ENCODE peak calls at places on chromosome 7, in five cellular contexts. M, R, E, C and S are unnamed samples. For H3K9me3, the result is how much of the 10 kb centered on the place peaks cover.

GRCh38 chr7:106356-106755 is 86.0 kb upstream of the FAM20C start:
- DNase-seq in M (no peak), R (no peak), E (no peak), C (no peak), S (no peak)

GRCh38 chr7:48094861-48095293 is 5.8 kb downstream of the UPP1 start:
- DNase-seq in M (no peak), R (no peak), E (no peak), C (no peak), S (no peak)

GRCh38 chr7:135164357-135165021 is 6.0 kb downstream of the CYREN start:
- DNase-seq in M (no peak), R (no peak), E (peak), C (no peak), S (peak)

GRCh38 chr7:29274156-29275017 is 79.8 kb downstream of the CHN2 start:
- DNase-seq in M (no peak), R (no peak), E (no peak), C (no peak), S (no peak)

GRCh38 chr7:124263232-124263827 is 230.5 kb upstream of the TMEM229A start:
- DNase-seq in M (no peak), R (no peak), E (no peak), C (peak), S (peak)

GRCh38 chr7:92641921-92642511 is 51.8 kb upstream of the FAM133B start:
- DNase-seq in M (no peak), R (no peak), E (no peak), C (no peak), S (no peak)

GRCh38 chr7:86980223-86980622 is 79.2 kb downstream of the ELAPOR2 start:
- DNase-seq in M (peak), R (no peak), E (no peak), C (no peak), S (no peak)

GRCh38 chr7:112500619-112501018 is 19.8 kb downstream of the LSMEM1 start:
- DNase-seq in M (no peak), R (no peak), E (no peak), C (no peak), S (no peak)

GRCh38 chr7:1666251-1666778 is 3.8 kb upstream of the ELFN1 start:
- DNase-seq in M (no peak), R (no peak), E (peak), C (no peak), S (peak)

GRCh38 chr7:73904219-73905136 is 43.5 kb downstream of the TMEM270 start:
- DNase-seq in M (no peak), R (no peak), E (peak), C (no peak), S (peak)

GRCh38 chr7:5408777-5409176 is 14.9 kb downstream of the TNRC18 start:
- DNase-seq in M (no peak), R (no peak), E (no peak), C (no peak), S (no peak)

GRCh38 chr7:539731-540411 is 20.2 kb upstream of the PDGFA start:
- DNase-seq in M (peak), R (no peak), E (no peak), C (no peak), S (no peak)

GRCh38 chr7:37916673-37917660 is at the start of gene SFRP4:
- DNase-seq in M (peak), R (peak), E (peak), C (peak), S (peak)

GRCh38 chr7:140045697-140046096 is 17.1 kb downstream of the PARP12 start:
- DNase-seq in M (no peak), R (no peak), E (no peak), C (no peak), S (no peak)

GRCh38 chr7:143042821-143043271 is 9.3 kb upstream of the OR6V1 start:
- DNase-seq in M (no peak), R (no peak), E (no peak), C (no peak), S (no peak)

GRCh38 chr7:107856806-107857540 is 34.0 kb upstream of the DLD start:
- DNase-seq in M (peak), R (no peak), E (no peak), C (no peak), S (no peak)

GRCh38 chr7:83446126-83446675 is 202.7 kb downstream of the SEMA3E start:
- DNase-seq in M (no peak), R (no peak), E (no peak), C (no peak), S (no peak)

GRCh38 chr7:38929460-38930171 is 20.6 kb upstream of the VPS41 start:
- DNase-seq in M (no peak), R (no peak), E (no peak), C (no peak), S (no peak)

GRCh38 chr7:139777304-139777890 is 401 bp downstream of the HIPK2 start:
- DNase-seq in M (peak), R (no peak), E (peak), C (peak), S (no peak)

GRCh38 chr7:51315393-51316261 is 982 bp downstream of the COBL start:
- DNase-seq in M (peak), R (no peak), E (peak), C (no peak), S (peak)

GRCh38 chr7:74271742-74272141 is 17.5 kb upstream of the CLIP2 start:
- DNase-seq in M (peak), R (no peak), E (no peak), C (peak), S (no peak)

GRCh38 chr7:105388373-105389089 is at the start of gene SRPK2:
- DNase-seq in M (peak), R (no peak), E (peak), C (peak), S (peak)

GRCh38 chr7:95609277-95609971 is 13.1 kb upstream of the PDK4 start:
- DNase-seq in M (peak), R (peak), E (no peak), C (no peak), S (no peak)

GRCh38 chr7:157690833-157691382 is 354.1 kb downstream of the DNAJB6 start:
- DNase-seq in M (peak), R (no peak), E (peak), C (no peak), S (peak)

GRCh38 chr7:122166708-122167107 is 22.7 kb upstream of the AASS start:
- DNase-seq in M (no peak), R (no peak), E (no peak), C (no peak), S (no peak)

GRCh38 chr7:53110425-53110824 is 75.0 kb downstream of the POM121L12 start:
- DNase-seq in M (no peak), R (no peak), E (no peak), C (no peak), S (no peak)

GRCh38 chr7:13581097-13581496 is 408.4 kb downstream of the ETV1 start:
- DNase-seq in M (no peak), R (no peak), E (no peak), C (no peak), S (no peak)

GRCh38 chr7:36048141-36048901 is 104.7 kb upstream of the EEPD1 start:
- DNase-seq in M (no peak), R (no peak), E (peak), C (no peak), S (no peak)

GRCh38 chr7:28180364-28181147 is at the start of gene JAZF1:
- DNase-seq in M (peak), R (no peak), E (peak), C (peak), S (peak)

GRCh38 chr7:111833461-111833860 is 271.2 kb upstream of the IMMP2L start:
- DNase-seq in M (no peak), R (no peak), E (no peak), C (no peak), S (no peak)

GRCh38 chr7:33886100-33886623 is 19.2 kb upstream of the BMPER start:
- DNase-seq in M (no peak), R (no peak), E (no peak), C (no peak), S (peak)

GRCh38 chr7:44220046-44220720 is 19.4 kb downstream of the YKT6 start:
- DNase-seq in M (no peak), R (no peak), E (no peak), C (no peak), S (no peak)

GRCh38 chr7:94315011-94315410 is 79.7 kb upstream of the COL1A2 start:
- DNase-seq in M (no peak), R (no peak), E (no peak), C (no peak), S (no peak)

GRCh38 chr7:46143949-46144917 is 223.2 kb upstream of the IGFBP3 start:
- DNase-seq in M (no peak), R (no peak), E (no peak), C (no peak), S (no peak)

GRCh38 chr7:46150202-46150601 is 229.1 kb upstream of the IGFBP3 start:
- DNase-seq in M (no peak), R (no peak), E (no peak), C (no peak), S (no peak)

GRCh38 chr7:46147871-46148270 is 226.8 kb upstream of the IGFBP3 start:
- DNase-seq in M (no peak), R (no peak), E (no peak), C (no peak), S (no peak)

GRCh38 chr7:46145412-46145811 is 224.3 kb upstream of the IGFBP3 start:
- DNase-seq in M (no peak), R (peak), E (no peak), C (no peak), S (peak)

DNA sequence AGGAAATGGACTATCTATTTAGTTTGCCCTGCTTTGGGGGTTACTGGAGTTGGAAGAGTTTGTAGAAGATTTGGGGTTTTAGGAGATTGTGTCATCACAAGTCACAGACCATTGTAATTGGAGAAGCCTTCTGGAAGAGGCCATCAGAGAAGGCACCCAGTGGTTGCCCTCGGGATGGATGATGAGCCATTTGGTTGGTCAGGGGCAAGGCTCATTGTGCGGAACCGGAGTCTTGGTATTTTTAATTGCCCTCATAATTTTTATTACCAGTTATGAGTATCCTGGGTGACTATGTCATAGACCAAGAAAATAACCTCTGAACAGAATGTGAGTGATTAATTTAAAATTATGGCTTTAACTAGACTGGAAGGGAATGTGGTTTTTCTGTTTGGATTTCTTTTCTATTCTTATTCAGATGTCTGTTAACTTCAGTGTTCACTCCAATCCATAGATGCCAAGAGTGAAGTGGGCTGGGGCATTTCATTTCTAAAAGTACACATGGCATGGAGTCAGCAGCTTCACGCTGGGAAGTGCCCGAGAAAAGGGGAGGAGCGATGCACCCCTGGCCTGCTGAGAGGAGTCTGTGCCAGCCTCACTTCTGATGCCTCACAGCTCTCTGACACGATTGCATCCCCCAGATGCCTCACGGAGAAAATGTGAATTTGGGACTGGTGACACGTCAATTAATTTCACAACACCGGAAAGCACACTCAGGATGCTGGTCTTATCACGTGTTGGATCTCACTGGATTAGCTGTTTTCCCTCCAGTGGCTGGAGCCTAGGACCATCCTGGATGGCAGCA is 225.6 kb upstream of the IGFBP3 start:
- DNase-seq in M (no peak), R (no peak), E (no peak), C (no peak), S (no peak)
- TF ChIP-seq CTCF in M (no peak), R (no peak), E (no peak), C (no peak), S (no peak)

GRCh38 chr7:149362696-149363095 is 98.2 kb downstream of the ZNF777 start:
- DNase-seq in M (no peak), R (no peak), E (no peak), C (no peak), S (no peak)
- H3K9me3 ChIP-seq in M (under half), R (under half), E (under half), C (under half), S (under half)

GRCh38 chr7:25894902-25895791 is 256.9 kb upstream of the NFE2L3 start:
- DNase-seq in M (peak), R (peak), E (peak), C (peak), S (peak)
- TF ChIP-seq CTCF in M (peak), R (peak), E (peak), C (peak), S (peak)

GRCh38 chr7:3931843-3932242 is 630.8 kb downstream of the SDK1 start:
- DNase-seq in M (no peak), R (no peak), E (no peak), C (no peak), S (no peak)

GRCh38 chr7:3942778-3943177 is 641.7 kb downstream of the SDK1 start:
- DNase-seq in M (no peak), R (no peak), E (no peak), C (no peak), S (no peak)

GRCh38 chr7:3937564-3937963 is 636.5 kb downstream of the SDK1 start:
- DNase-seq in M (no peak), R (no peak), E (no peak), C (no peak), S (no peak)

DNA sequence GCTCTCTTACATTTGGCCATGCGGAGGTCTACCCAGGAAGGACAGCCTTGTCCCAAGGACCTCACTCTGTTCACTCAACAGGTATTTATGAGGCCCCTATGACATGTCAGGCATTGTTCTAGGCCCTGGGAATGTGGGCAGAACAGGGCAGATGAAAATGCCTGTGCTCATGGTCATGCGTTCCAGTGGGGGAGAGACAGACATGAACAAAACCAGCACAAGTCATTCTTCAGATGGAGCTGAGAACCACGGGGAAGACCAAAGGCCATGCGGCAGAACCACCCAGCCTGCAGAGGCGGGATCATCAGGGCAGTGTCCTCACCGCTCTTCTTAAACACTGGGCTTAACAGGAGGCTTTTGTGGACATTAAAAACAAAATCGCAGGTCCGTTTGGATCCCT is 636.1 kb downstream of the SDK1 start:
- DNase-seq in M (no peak), R (no peak), E (no peak), C (no peak), S (no peak)
- H3K9me3 ChIP-seq in M (under half), R (under half), E (under half), C (under half), S (under half)